ENCODE peak calls at places on chromosomes 4 and X, in nine cellular contexts. Q is NCI-H1105; A is astrocyte; N is activated CD4-positive, alpha-beta T cell treated with anti-CD3 and anti-CD28 coated beads, Interleukin-2, amount 10 ng/mL, durations not matched to agents 7 days and 5 days; W is posterior vena cava; D is posterior cingulate gyrus; O is T-helper 2 cell; T is lower leg skin; L is thyroid gland. E is an unnamed sample.

GRCh38 chrX:123830309-123830708 is 29.5 kb upstream of the XIAP start:
- DNase-seq in Q (no peak), A (peak; percentile 77), N (no peak), W (no peak), D (no peak), O (no peak), T (peak; percentile 22), L (peak; percentile 85), E (peak; percentile 38)

GRCh38 chr4:37549003-37549402 is 137.2 kb downstream of the RELL1 start:
- DNase-seq in Q (no peak), A (peak; percentile 96), N (no peak), W (no peak), D (no peak), O (no peak), T (no peak), L (no peak), E (peak; percentile 76)

GRCh38 chr4:153448003-153448731 is 18.0 kb upstream of the TMEM131L start:
- DNase-seq in Q (peak; percentile 13), A (no peak), N (no peak), W (no peak), D (no peak), O (no peak), T (no peak), L (no peak), E (no peak)

GRCh38 chrX:97306771-97307470 is 423.2 kb downstream of the RPA4 start:
- DNase-seq in Q (no peak), A (no peak), N (no peak), W (no peak), D (no peak), O (no peak), T (no peak), L (no peak), E (no peak)

GRCh38 chrX:19342331-19342906 is 1.3 kb upstream of the PDHA1 start:
- DNase-seq in Q (no peak), A (no peak), N (no peak), W (no peak), D (no peak), O (no peak), T (no peak), L (peak; percentile 36), E (no peak)

GRCh38 chrX:22278375-22278774 is 5.7 kb downstream of the CBLL2 start:
- DNase-seq in Q (no peak), A (no peak), N (no peak), W (no peak), D (no peak), O (no peak), T (no peak), L (no peak), E (no peak)

GRCh38 chrX:82161195-82161594 is 959.3 kb downstream of the SH3BGRL start:
- DNase-seq in Q (no peak), A (no peak), N (no peak), W (no peak), D (no peak), O (no peak), T (no peak), L (no peak), E (no peak)

GRCh38 chr4:86013623-86014022 is 346.2 kb downstream of the MAPK10 start:
- DNase-seq in Q (no peak), A (peak; percentile 76), N (no peak), W (no peak), D (no peak), O (no peak), T (no peak), L (peak; percentile 14), E (no peak)

GRCh38 chr4:2402941-2403340 is 15.5 kb downstream of the ZFYVE28 start:
- DNase-seq in Q (no peak), A (no peak), N (no peak), W (no peak), D (peak; percentile 73), O (no peak), T (no peak), L (no peak), E (peak; percentile 47)

GRCh38 chrX:11381464-11381863 is 88.3 kb downstream of the AMELX start:
- DNase-seq in Q (peak; percentile 9), A (no peak), N (peak; percentile 11), W (no peak), D (no peak), O (no peak), T (peak; percentile 38), L (peak; percentile 56), E (no peak)

GRCh38 chrX:120365320-120365719 is 3.4 kb downstream of the ATP1B4 start:
- DNase-seq in Q (peak; percentile 33), A (no peak), N (peak; percentile 45), W (no peak), D (peak; percentile 65), O (peak; percentile 33), T (no peak), L (peak; percentile 61), E (no peak)

GRCh38 chr4:107945809-107946208 is 14.5 kb downstream of the CYP2U1 start:
- DNase-seq in Q (no peak), A (no peak), N (no peak), W (no peak), D (no peak), O (no peak), T (no peak), L (no peak), E (no peak)

GRCh38 chr4:137359691-137360315 is 172.5 kb downstream of the PCDH18 start:
- DNase-seq in Q (no peak), A (no peak), N (no peak), W (no peak), D (no peak), O (no peak), T (no peak), L (no peak), E (no peak)

GRCh38 chr4:177728361-177729152 is 286.3 kb upstream of the AGA start:
- DNase-seq in Q (no peak), A (peak; percentile 27), N (no peak), W (no peak), D (no peak), O (no peak), T (no peak), L (no peak), E (peak; percentile 85)

GRCh38 chr4:67103001-67103737 is 442.1 kb downstream of the CENPC start:
- DNase-seq in Q (no peak), A (no peak), N (no peak), W (peak; percentile 37), D (no peak), O (no peak), T (no peak), L (no peak), E (no peak)

GRCh38 chr4:170476351-170476750 is 386.6 kb upstream of the AADAT start:
- DNase-seq in Q (no peak), A (no peak), N (no peak), W (no peak), D (no peak), O (no peak), T (no peak), L (no peak), E (no peak)

GRCh38 chr4:2873329-2873728 is 29.7 kb downstream of the ADD1 start:
- DNase-seq in Q (no peak), A (no peak), N (no peak), W (no peak), D (no peak), O (no peak), T (no peak), L (no peak), E (no peak)

GRCh38 chr4:26133840-26134239 is 187.0 kb upstream of the RBPJ start:
- DNase-seq in Q (no peak), A (no peak), N (no peak), W (no peak), D (no peak), O (no peak), T (no peak), L (no peak), E (no peak)

GRCh38 chr4:3284734-3285557 is 7.9 kb upstream of the RGS12 start:
- DNase-seq in Q (no peak), A (no peak), N (no peak), W (peak; percentile 74), D (no peak), O (no peak), T (no peak), L (no peak), E (no peak)

GRCh38 chr4:120517966-120518365 is 404.6 kb downstream of the PRDM5 start:
- DNase-seq in Q (no peak), A (peak; percentile 65), N (no peak), W (no peak), D (no peak), O (no peak), T (no peak), L (no peak), E (no peak)

GRCh38 chr4:70895405-70895804 is 6.8 kb upstream of the MOB1B start:
- DNase-seq in Q (no peak), A (peak; percentile 44), N (no peak), W (no peak), D (no peak), O (no peak), T (no peak), L (peak; percentile 29), E (no peak)

GRCh38 chr4:2636331-2636730 is 99.9 kb downstream of the FAM193A start:
- DNase-seq in Q (no peak), A (no peak), N (no peak), W (no peak), D (no peak), O (no peak), T (no peak), L (no peak), E (no peak)

GRCh38 chrX:30673405-30673804 is 20.2 kb downstream of the GK start:
- DNase-seq in Q (no peak), A (no peak), N (no peak), W (no peak), D (no peak), O (no peak), T (no peak), L (no peak), E (no peak)

GRCh38 chrX:120797201-120797938 is 78.3 kb downstream of the CT47B1 start:
- DNase-seq in Q (no peak), A (peak; percentile 37), N (no peak), W (no peak), D (no peak), O (no peak), T (no peak), L (no peak), E (no peak)

GRCh38 chr4:1910643-1911042 is 39.5 kb downstream of the NSD2 start:
- DNase-seq in Q (no peak), A (peak; percentile 26), N (peak; percentile 38), W (peak; percentile 45), D (no peak), O (no peak), T (no peak), L (peak; percentile 56), E (no peak)

GRCh38 chr4:113446019-113446418 is 315.5 kb downstream of the CAMK2D start:
- DNase-seq in Q (no peak), A (peak; percentile 98), N (no peak), W (no peak), D (no peak), O (no peak), T (no peak), L (no peak), E (no peak)

GRCh38 chr4:55358668-55359067 is 12.6 kb downstream of the SRD5A3 start:
- DNase-seq in Q (no peak), A (peak; percentile 80), N (no peak), W (no peak), D (no peak), O (no peak), T (no peak), L (no peak), E (no peak)

GRCh38 chr4:78059524-78059889 is 2.4 kb downstream of the FRAS1 start:
- DNase-seq in Q (peak; percentile 39), A (peak; percentile 64), N (peak; percentile 23), W (no peak), D (no peak), O (no peak), T (peak; percentile 67), L (peak; percentile 80), E (no peak)

GRCh38 chr4:152309418-152309817 is 226.5 kb downstream of the FBXW7 start:
- DNase-seq in Q (no peak), A (no peak), N (no peak), W (no peak), D (no peak), O (no peak), T (no peak), L (no peak), E (no peak)

GRCh38 chr4:169293343-169294176 is 22.8 kb upstream of the SH3RF1 start:
- DNase-seq in Q (no peak), A (no peak), N (no peak), W (no peak), D (no peak), O (no peak), T (no peak), L (no peak), E (no peak)

GRCh38 chrX:120791013-120791643 is 84.5 kb downstream of the CT47B1 start:
- DNase-seq in Q (no peak), A (peak; percentile 73), N (no peak), W (peak; percentile 81), D (no peak), O (no peak), T (peak; percentile 17), L (peak; percentile 17), E (no peak)